ENCODE peak calls at places on chromosomes 6 and 20, in nine cellular contexts. One of them, this sample, is unnamed.

GRCh38 chr6:52560462-52560861 is 16.4 kb downstream of the TRAM2 start:
- DNase-seq in effector CD8-positive, alpha-beta T cell: no peak
- DNase-seq in T-helper 22 cell: no peak
- DNase-seq in stimulated activated naive B cell treated with anti-CD40 and anti-IgM and Interleukin-4, amounts not matched to agents 10 μg/mL and 1 μg/mL and 100 μg/mL, for 72 hours: no peak
- DNase-seq in effector CD4-positive, alpha-beta T cell: no peak
- DNase-seq in D341Med: no peak
- DNase-seq in T-helper 2 cell: no peak
- DNase-seq in GM03348: no peak
- DNase-seq in stimulated activated CD4-positive, alpha-beta T cell treated with anti-CD3 and anti-CD28 coated beads, Interleukin-15, amount 100 ng/mL, for 24 hours: no peak
- DNase-seq in this sample: peak; percentile 43

GRCh38 chr6:99092461-99092860 is 144.7 kb upstream of the FBXL4 start:
- DNase-seq in effector CD8-positive, alpha-beta T cell: no peak
- DNase-seq in T-helper 22 cell: no peak
- DNase-seq in stimulated activated naive B cell treated with anti-CD40 and anti-IgM and Interleukin-4, amounts not matched to agents 10 μg/mL and 1 μg/mL and 100 μg/mL, for 72 hours: no peak
- DNase-seq in effector CD4-positive, alpha-beta T cell: no peak
- DNase-seq in D341Med: no peak
- DNase-seq in T-helper 2 cell: no peak
- DNase-seq in GM03348: no peak
- DNase-seq in stimulated activated CD4-positive, alpha-beta T cell treated with anti-CD3 and anti-CD28 coated beads, Interleukin-15, amount 100 ng/mL, for 24 hours: no peak
- DNase-seq in this sample: no peak

GRCh38 chr6:40427196-40427595 is 160.0 kb downstream of the LRFN2 start:
- DNase-seq in effector CD8-positive, alpha-beta T cell: no peak
- DNase-seq in T-helper 22 cell: no peak
- DNase-seq in stimulated activated naive B cell treated with anti-CD40 and anti-IgM and Interleukin-4, amounts not matched to agents 10 μg/mL and 1 μg/mL and 100 μg/mL, for 72 hours: no peak
- DNase-seq in effector CD4-positive, alpha-beta T cell: no peak
- DNase-seq in D341Med: no peak
- DNase-seq in T-helper 2 cell: no peak
- DNase-seq in GM03348: no peak
- DNase-seq in stimulated activated CD4-positive, alpha-beta T cell treated with anti-CD3 and anti-CD28 coated beads, Interleukin-15, amount 100 ng/mL, for 24 hours: no peak
- DNase-seq in this sample: no peak

GRCh38 chr6:154156135-154156948 is 117.3 kb downstream of the OPRM1 start:
- DNase-seq in effector CD8-positive, alpha-beta T cell: peak; percentile 27
- DNase-seq in T-helper 22 cell: peak; percentile 8
- DNase-seq in stimulated activated naive B cell treated with anti-CD40 and anti-IgM and Interleukin-4, amounts not matched to agents 10 μg/mL and 1 μg/mL and 100 μg/mL, for 72 hours: peak; percentile 23
- DNase-seq in effector CD4-positive, alpha-beta T cell: peak; percentile 43
- DNase-seq in D341Med: peak; percentile 58
- DNase-seq in T-helper 2 cell: peak; percentile 34
- DNase-seq in GM03348: peak; percentile 31
- DNase-seq in stimulated activated CD4-positive, alpha-beta T cell treated with anti-CD3 and anti-CD28 coated beads, Interleukin-15, amount 100 ng/mL, for 24 hours: peak; percentile 76
- DNase-seq in this sample: peak; percentile 30

GRCh38 chr20:32965115-32965514 is 39.1 kb downstream of the SUN5 start:
- DNase-seq in effector CD8-positive, alpha-beta T cell: no peak
- DNase-seq in T-helper 22 cell: no peak
- DNase-seq in stimulated activated naive B cell treated with anti-CD40 and anti-IgM and Interleukin-4, amounts not matched to agents 10 μg/mL and 1 μg/mL and 100 μg/mL, for 72 hours: no peak
- DNase-seq in effector CD4-positive, alpha-beta T cell: no peak
- DNase-seq in D341Med: no peak
- DNase-seq in T-helper 2 cell: no peak
- DNase-seq in GM03348: no peak
- DNase-seq in stimulated activated CD4-positive, alpha-beta T cell treated with anti-CD3 and anti-CD28 coated beads, Interleukin-15, amount 100 ng/mL, for 24 hours: no peak
- DNase-seq in this sample: no peak

GRCh38 chr6:122790740-122791679 is 2.0 kb downstream of the SMPDL3A start:
- DNase-seq in effector CD8-positive, alpha-beta T cell: no peak
- DNase-seq in T-helper 22 cell: no peak
- DNase-seq in stimulated activated naive B cell treated with anti-CD40 and anti-IgM and Interleukin-4, amounts not matched to agents 10 μg/mL and 1 μg/mL and 100 μg/mL, for 72 hours: no peak
- DNase-seq in effector CD4-positive, alpha-beta T cell: no peak
- DNase-seq in D341Med: no peak
- DNase-seq in T-helper 2 cell: no peak
- DNase-seq in GM03348: no peak
- DNase-seq in stimulated activated CD4-positive, alpha-beta T cell treated with anti-CD3 and anti-CD28 coated beads, Interleukin-15, amount 100 ng/mL, for 24 hours: no peak
- DNase-seq in this sample: no peak

GRCh38 chr6:142911395-142911794 is 33.6 kb downstream of the HIVEP2 start:
- DNase-seq in effector CD8-positive, alpha-beta T cell: no peak
- DNase-seq in T-helper 22 cell: no peak
- DNase-seq in stimulated activated naive B cell treated with anti-CD40 and anti-IgM and Interleukin-4, amounts not matched to agents 10 μg/mL and 1 μg/mL and 100 μg/mL, for 72 hours: no peak
- DNase-seq in effector CD4-positive, alpha-beta T cell: no peak
- DNase-seq in D341Med: no peak
- DNase-seq in T-helper 2 cell: no peak
- DNase-seq in GM03348: no peak
- DNase-seq in stimulated activated CD4-positive, alpha-beta T cell treated with anti-CD3 and anti-CD28 coated beads, Interleukin-15, amount 100 ng/mL, for 24 hours: no peak
- DNase-seq in this sample: no peak

GRCh38 chr6:8029243-8029870 is 34.8 kb downstream of the BLOC1S5 start:
- DNase-seq in effector CD8-positive, alpha-beta T cell: no peak
- DNase-seq in T-helper 22 cell: no peak
- DNase-seq in stimulated activated naive B cell treated with anti-CD40 and anti-IgM and Interleukin-4, amounts not matched to agents 10 μg/mL and 1 μg/mL and 100 μg/mL, for 72 hours: no peak
- DNase-seq in effector CD4-positive, alpha-beta T cell: no peak
- DNase-seq in D341Med: peak; percentile 35
- DNase-seq in T-helper 2 cell: no peak
- DNase-seq in GM03348: peak; percentile 15
- DNase-seq in stimulated activated CD4-positive, alpha-beta T cell treated with anti-CD3 and anti-CD28 coated beads, Interleukin-15, amount 100 ng/mL, for 24 hours: no peak
- DNase-seq in this sample: no peak

GRCh38 chr6:37623666-37624065 is 74.0 kb downstream of the MDGA1 start:
- DNase-seq in effector CD8-positive, alpha-beta T cell: no peak
- DNase-seq in T-helper 22 cell: no peak
- DNase-seq in stimulated activated naive B cell treated with anti-CD40 and anti-IgM and Interleukin-4, amounts not matched to agents 10 μg/mL and 1 μg/mL and 100 μg/mL, for 72 hours: no peak
- DNase-seq in effector CD4-positive, alpha-beta T cell: no peak
- DNase-seq in D341Med: no peak
- DNase-seq in T-helper 2 cell: no peak
- DNase-seq in GM03348: no peak
- DNase-seq in stimulated activated CD4-positive, alpha-beta T cell treated with anti-CD3 and anti-CD28 coated beads, Interleukin-15, amount 100 ng/mL, for 24 hours: no peak
- DNase-seq in this sample: no peak

GRCh38 chr20:49452011-49452482 is 30.4 kb downstream of the KCNB1 start:
- DNase-seq in effector CD8-positive, alpha-beta T cell: no peak
- DNase-seq in T-helper 22 cell: no peak
- DNase-seq in stimulated activated naive B cell treated with anti-CD40 and anti-IgM and Interleukin-4, amounts not matched to agents 10 μg/mL and 1 μg/mL and 100 μg/mL, for 72 hours: no peak
- DNase-seq in effector CD4-positive, alpha-beta T cell: no peak
- DNase-seq in D341Med: no peak
- DNase-seq in T-helper 2 cell: no peak
- DNase-seq in GM03348: no peak
- DNase-seq in stimulated activated CD4-positive, alpha-beta T cell treated with anti-CD3 and anti-CD28 coated beads, Interleukin-15, amount 100 ng/mL, for 24 hours: no peak
- DNase-seq in this sample: no peak

GRCh38 chr6:169780571-169781091 is 29.2 kb downstream of the ERMARD start:
- DNase-seq in effector CD8-positive, alpha-beta T cell: no peak
- DNase-seq in T-helper 22 cell: no peak
- DNase-seq in stimulated activated naive B cell treated with anti-CD40 and anti-IgM and Interleukin-4, amounts not matched to agents 10 μg/mL and 1 μg/mL and 100 μg/mL, for 72 hours: no peak
- DNase-seq in effector CD4-positive, alpha-beta T cell: no peak
- DNase-seq in D341Med: no peak
- DNase-seq in T-helper 2 cell: no peak
- DNase-seq in GM03348: no peak
- DNase-seq in stimulated activated CD4-positive, alpha-beta T cell treated with anti-CD3 and anti-CD28 coated beads, Interleukin-15, amount 100 ng/mL, for 24 hours: no peak
- DNase-seq in this sample: no peak

GRCh38 chr20:38839563-38839962 is 34.1 kb downstream of the PPP1R16B start:
- DNase-seq in effector CD8-positive, alpha-beta T cell: no peak
- DNase-seq in T-helper 22 cell: no peak
- DNase-seq in stimulated activated naive B cell treated with anti-CD40 and anti-IgM and Interleukin-4, amounts not matched to agents 10 μg/mL and 1 μg/mL and 100 μg/mL, for 72 hours: no peak
- DNase-seq in effector CD4-positive, alpha-beta T cell: no peak
- DNase-seq in D341Med: no peak
- DNase-seq in T-helper 2 cell: no peak
- DNase-seq in GM03348: no peak
- DNase-seq in stimulated activated CD4-positive, alpha-beta T cell treated with anti-CD3 and anti-CD28 coated beads, Interleukin-15, amount 100 ng/mL, for 24 hours: no peak
- DNase-seq in this sample: no peak

GRCh38 chr6:103122766-103123601 is 1729.5 kb downstream of the GRIK2 start:
- DNase-seq in effector CD8-positive, alpha-beta T cell: no peak
- DNase-seq in T-helper 22 cell: no peak
- DNase-seq in stimulated activated naive B cell treated with anti-CD40 and anti-IgM and Interleukin-4, amounts not matched to agents 10 μg/mL and 1 μg/mL and 100 μg/mL, for 72 hours: peak; percentile 1
- DNase-seq in effector CD4-positive, alpha-beta T cell: no peak
- DNase-seq in D341Med: peak; percentile 79
- DNase-seq in T-helper 2 cell: no peak
- DNase-seq in GM03348: peak; percentile 4
- DNase-seq in stimulated activated CD4-positive, alpha-beta T cell treated with anti-CD3 and anti-CD28 coated beads, Interleukin-15, amount 100 ng/mL, for 24 hours: peak; percentile 16
- DNase-seq in this sample: no peak

GRCh38 chr20:40890635-40891034 is 138.0 kb upstream of the TOP1 start:
- DNase-seq in effector CD8-positive, alpha-beta T cell: no peak
- DNase-seq in T-helper 22 cell: no peak
- DNase-seq in stimulated activated naive B cell treated with anti-CD40 and anti-IgM and Interleukin-4, amounts not matched to agents 10 μg/mL and 1 μg/mL and 100 μg/mL, for 72 hours: no peak
- DNase-seq in effector CD4-positive, alpha-beta T cell: no peak
- DNase-seq in D341Med: no peak
- DNase-seq in T-helper 2 cell: no peak
- DNase-seq in GM03348: no peak
- DNase-seq in stimulated activated CD4-positive, alpha-beta T cell treated with anti-CD3 and anti-CD28 coated beads, Interleukin-15, amount 100 ng/mL, for 24 hours: no peak
- DNase-seq in this sample: no peak

GRCh38 chr6:36852481-36853147 is 13.4 kb upstream of the CPNE5 start:
- DNase-seq in effector CD8-positive, alpha-beta T cell: no peak
- DNase-seq in T-helper 22 cell: no peak
- DNase-seq in stimulated activated naive B cell treated with anti-CD40 and anti-IgM and Interleukin-4, amounts not matched to agents 10 μg/mL and 1 μg/mL and 100 μg/mL, for 72 hours: no peak
- DNase-seq in effector CD4-positive, alpha-beta T cell: no peak
- DNase-seq in D341Med: no peak
- DNase-seq in T-helper 2 cell: no peak
- DNase-seq in GM03348: peak; percentile 69
- DNase-seq in stimulated activated CD4-positive, alpha-beta T cell treated with anti-CD3 and anti-CD28 coated beads, Interleukin-15, amount 100 ng/mL, for 24 hours: no peak
- DNase-seq in this sample: peak; percentile 71

GRCh38 chr6:73704798-73705197 is 8.8 kb downstream of the CD109 start:
- DNase-seq in effector CD8-positive, alpha-beta T cell: no peak
- DNase-seq in T-helper 22 cell: no peak
- DNase-seq in stimulated activated naive B cell treated with anti-CD40 and anti-IgM and Interleukin-4, amounts not matched to agents 10 μg/mL and 1 μg/mL and 100 μg/mL, for 72 hours: no peak
- DNase-seq in effector CD4-positive, alpha-beta T cell: no peak
- DNase-seq in D341Med: no peak
- DNase-seq in T-helper 2 cell: no peak
- DNase-seq in GM03348: no peak
- DNase-seq in stimulated activated CD4-positive, alpha-beta T cell treated with anti-CD3 and anti-CD28 coated beads, Interleukin-15, amount 100 ng/mL, for 24 hours: no peak
- DNase-seq in this sample: no peak

GRCh38 chr6:215335-216034 is 76.8 kb upstream of the DUSP22 start:
- DNase-seq in effector CD8-positive, alpha-beta T cell: no peak
- DNase-seq in T-helper 22 cell: no peak
- DNase-seq in stimulated activated naive B cell treated with anti-CD40 and anti-IgM and Interleukin-4, amounts not matched to agents 10 μg/mL and 1 μg/mL and 100 μg/mL, for 72 hours: no peak
- DNase-seq in effector CD4-positive, alpha-beta T cell: peak; percentile 23
- DNase-seq in D341Med: no peak
- DNase-seq in T-helper 2 cell: no peak
- DNase-seq in GM03348: no peak
- DNase-seq in stimulated activated CD4-positive, alpha-beta T cell treated with anti-CD3 and anti-CD28 coated beads, Interleukin-15, amount 100 ng/mL, for 24 hours: peak; percentile 86
- DNase-seq in this sample: no peak

GRCh38 chr6:118574051-118574865 is 26.2 kb downstream of the PLN start:
- DNase-seq in effector CD8-positive, alpha-beta T cell: no peak
- DNase-seq in T-helper 22 cell: no peak
- DNase-seq in stimulated activated naive B cell treated with anti-CD40 and anti-IgM and Interleukin-4, amounts not matched to agents 10 μg/mL and 1 μg/mL and 100 μg/mL, for 72 hours: no peak
- DNase-seq in effector CD4-positive, alpha-beta T cell: no peak
- DNase-seq in D341Med: no peak
- DNase-seq in T-helper 2 cell: no peak
- DNase-seq in GM03348: no peak
- DNase-seq in stimulated activated CD4-positive, alpha-beta T cell treated with anti-CD3 and anti-CD28 coated beads, Interleukin-15, amount 100 ng/mL, for 24 hours: no peak
- DNase-seq in this sample: no peak

GRCh38 chr6:138162104-138162946 is 586 bp downstream of the ARFGEF3 start:
- DNase-seq in effector CD8-positive, alpha-beta T cell: no peak
- DNase-seq in T-helper 22 cell: no peak
- DNase-seq in stimulated activated naive B cell treated with anti-CD40 and anti-IgM and Interleukin-4, amounts not matched to agents 10 μg/mL and 1 μg/mL and 100 μg/mL, for 72 hours: no peak
- DNase-seq in effector CD4-positive, alpha-beta T cell: no peak
- DNase-seq in D341Med: no peak
- DNase-seq in T-helper 2 cell: no peak
- DNase-seq in GM03348: peak; percentile 44
- DNase-seq in stimulated activated CD4-positive, alpha-beta T cell treated with anti-CD3 and anti-CD28 coated beads, Interleukin-15, amount 100 ng/mL, for 24 hours: no peak
- DNase-seq in this sample: peak; percentile 13

GRCh38 chr6:4280031-4280430 is 144.7 kb upstream of the ECI2 start:
- DNase-seq in effector CD8-positive, alpha-beta T cell: no peak
- DNase-seq in T-helper 22 cell: no peak
- DNase-seq in stimulated activated naive B cell treated with anti-CD40 and anti-IgM and Interleukin-4, amounts not matched to agents 10 μg/mL and 1 μg/mL and 100 μg/mL, for 72 hours: no peak
- DNase-seq in effector CD4-positive, alpha-beta T cell: no peak
- DNase-seq in D341Med: no peak
- DNase-seq in T-helper 2 cell: no peak
- DNase-seq in GM03348: no peak
- DNase-seq in stimulated activated CD4-positive, alpha-beta T cell treated with anti-CD3 and anti-CD28 coated beads, Interleukin-15, amount 100 ng/mL, for 24 hours: no peak
- DNase-seq in this sample: no peak

GRCh38 chr20:5073154-5074049 is 46.4 kb downstream of the PCNA start:
- DNase-seq in effector CD8-positive, alpha-beta T cell: no peak
- DNase-seq in T-helper 22 cell: no peak
- DNase-seq in stimulated activated naive B cell treated with anti-CD40 and anti-IgM and Interleukin-4, amounts not matched to agents 10 μg/mL and 1 μg/mL and 100 μg/mL, for 72 hours: peak; percentile 7
- DNase-seq in effector CD4-positive, alpha-beta T cell: no peak
- DNase-seq in D341Med: no peak
- DNase-seq in T-helper 2 cell: no peak
- DNase-seq in GM03348: peak; percentile 82
- DNase-seq in stimulated activated CD4-positive, alpha-beta T cell treated with anti-CD3 and anti-CD28 coated beads, Interleukin-15, amount 100 ng/mL, for 24 hours: no peak
- DNase-seq in this sample: peak; percentile 93

GRCh38 chr20:46683939-46684750 is 5.1 kb downstream of the TP53RK start:
- DNase-seq in effector CD8-positive, alpha-beta T cell: no peak
- DNase-seq in T-helper 22 cell: no peak
- DNase-seq in stimulated activated naive B cell treated with anti-CD40 and anti-IgM and Interleukin-4, amounts not matched to agents 10 μg/mL and 1 μg/mL and 100 μg/mL, for 72 hours: no peak
- DNase-seq in effector CD4-positive, alpha-beta T cell: no peak
- DNase-seq in D341Med: no peak
- DNase-seq in T-helper 2 cell: no peak
- DNase-seq in GM03348: peak; percentile 58
- DNase-seq in stimulated activated CD4-positive, alpha-beta T cell treated with anti-CD3 and anti-CD28 coated beads, Interleukin-15, amount 100 ng/mL, for 24 hours: peak; percentile 6
- DNase-seq in this sample: peak; percentile 78

GRCh38 chr20:39067526-39068216 is 105.5 kb downstream of the DHX35 start:
- DNase-seq in effector CD8-positive, alpha-beta T cell: no peak
- DNase-seq in T-helper 22 cell: no peak
- DNase-seq in stimulated activated naive B cell treated with anti-CD40 and anti-IgM and Interleukin-4, amounts not matched to agents 10 μg/mL and 1 μg/mL and 100 μg/mL, for 72 hours: no peak
- DNase-seq in effector CD4-positive, alpha-beta T cell: no peak
- DNase-seq in D341Med: no peak
- DNase-seq in T-helper 2 cell: no peak
- DNase-seq in GM03348: no peak
- DNase-seq in stimulated activated CD4-positive, alpha-beta T cell treated with anti-CD3 and anti-CD28 coated beads, Interleukin-15, amount 100 ng/mL, for 24 hours: no peak
- DNase-seq in this sample: peak; percentile 20

GRCh38 chr6:147087641-147088040 is 116.6 kb upstream of the STXBP5 start:
- DNase-seq in effector CD8-positive, alpha-beta T cell: no peak
- DNase-seq in T-helper 22 cell: no peak
- DNase-seq in stimulated activated naive B cell treated with anti-CD40 and anti-IgM and Interleukin-4, amounts not matched to agents 10 μg/mL and 1 μg/mL and 100 μg/mL, for 72 hours: no peak
- DNase-seq in effector CD4-positive, alpha-beta T cell: no peak
- DNase-seq in D341Med: no peak
- DNase-seq in T-helper 2 cell: no peak
- DNase-seq in GM03348: peak; percentile 47
- DNase-seq in stimulated activated CD4-positive, alpha-beta T cell treated with anti-CD3 and anti-CD28 coated beads, Interleukin-15, amount 100 ng/mL, for 24 hours: no peak
- DNase-seq in this sample: peak; percentile 4

GRCh38 chr20:44253528-44253927 is 6.4 kb downstream of the GDAP1L1 start:
- DNase-seq in effector CD8-positive, alpha-beta T cell: no peak
- DNase-seq in T-helper 22 cell: no peak
- DNase-seq in stimulated activated naive B cell treated with anti-CD40 and anti-IgM and Interleukin-4, amounts not matched to agents 10 μg/mL and 1 μg/mL and 100 μg/mL, for 72 hours: no peak
- DNase-seq in effector CD4-positive, alpha-beta T cell: no peak
- DNase-seq in D341Med: no peak
- DNase-seq in T-helper 2 cell: no peak
- DNase-seq in GM03348: no peak
- DNase-seq in stimulated activated CD4-positive, alpha-beta T cell treated with anti-CD3 and anti-CD28 coated beads, Interleukin-15, amount 100 ng/mL, for 24 hours: no peak
- DNase-seq in this sample: no peak

GRCh38 chr20:12573428-12573827 is 435.3 kb upstream of the SPTLC3 start:
- DNase-seq in effector CD8-positive, alpha-beta T cell: no peak
- DNase-seq in T-helper 22 cell: no peak
- DNase-seq in stimulated activated naive B cell treated with anti-CD40 and anti-IgM and Interleukin-4, amounts not matched to agents 10 μg/mL and 1 μg/mL and 100 μg/mL, for 72 hours: no peak
- DNase-seq in effector CD4-positive, alpha-beta T cell: no peak
- DNase-seq in D341Med: no peak
- DNase-seq in T-helper 2 cell: no peak
- DNase-seq in GM03348: no peak
- DNase-seq in stimulated activated CD4-positive, alpha-beta T cell treated with anti-CD3 and anti-CD28 coated beads, Interleukin-15, amount 100 ng/mL, for 24 hours: no peak
- DNase-seq in this sample: no peak

GRCh38 chr6:144285798-144286502 is 815 bp downstream of the UTRN start:
- DNase-seq in effector CD8-positive, alpha-beta T cell: peak; percentile 8
- DNase-seq in T-helper 22 cell: no peak
- DNase-seq in stimulated activated naive B cell treated with anti-CD40 and anti-IgM and Interleukin-4, amounts not matched to agents 10 μg/mL and 1 μg/mL and 100 μg/mL, for 72 hours: peak; percentile 15
- DNase-seq in effector CD4-positive, alpha-beta T cell: peak; percentile 20
- DNase-seq in D341Med: peak; percentile 52
- DNase-seq in T-helper 2 cell: peak; percentile 9
- DNase-seq in GM03348: peak; percentile 80
- DNase-seq in stimulated activated CD4-positive, alpha-beta T cell treated with anti-CD3 and anti-CD28 coated beads, Interleukin-15, amount 100 ng/mL, for 24 hours: peak; percentile 52
- DNase-seq in this sample: peak; percentile 64

GRCh38 chr20:58647814-58648501 is 3.1 kb upstream of the STX16 start:
- DNase-seq in effector CD8-positive, alpha-beta T cell: no peak
- DNase-seq in T-helper 22 cell: no peak
- DNase-seq in stimulated activated naive B cell treated with anti-CD40 and anti-IgM and Interleukin-4, amounts not matched to agents 10 μg/mL and 1 μg/mL and 100 μg/mL, for 72 hours: no peak
- DNase-seq in effector CD4-positive, alpha-beta T cell: no peak
- DNase-seq in D341Med: no peak
- DNase-seq in T-helper 2 cell: no peak
- DNase-seq in GM03348: peak; percentile 85
- DNase-seq in stimulated activated CD4-positive, alpha-beta T cell treated with anti-CD3 and anti-CD28 coated beads, Interleukin-15, amount 100 ng/mL, for 24 hours: no peak
- DNase-seq in this sample: peak; percentile 53

GRCh38 chr6:112701201-112701600 is 354.1 kb downstream of the RFPL4B start:
- DNase-seq in effector CD8-positive, alpha-beta T cell: no peak
- DNase-seq in T-helper 22 cell: no peak
- DNase-seq in stimulated activated naive B cell treated with anti-CD40 and anti-IgM and Interleukin-4, amounts not matched to agents 10 μg/mL and 1 μg/mL and 100 μg/mL, for 72 hours: no peak
- DNase-seq in effector CD4-positive, alpha-beta T cell: no peak
- DNase-seq in D341Med: no peak
- DNase-seq in T-helper 2 cell: no peak
- DNase-seq in GM03348: no peak
- DNase-seq in stimulated activated CD4-positive, alpha-beta T cell treated with anti-CD3 and anti-CD28 coated beads, Interleukin-15, amount 100 ng/mL, for 24 hours: no peak
- DNase-seq in this sample: no peak

GRCh38 chr6:89139509-89140346 is 6.1 kb upstream of the PM20D2 start:
- DNase-seq in effector CD8-positive, alpha-beta T cell: no peak
- DNase-seq in T-helper 22 cell: no peak
- DNase-seq in stimulated activated naive B cell treated with anti-CD40 and anti-IgM and Interleukin-4, amounts not matched to agents 10 μg/mL and 1 μg/mL and 100 μg/mL, for 72 hours: no peak
- DNase-seq in effector CD4-positive, alpha-beta T cell: no peak
- DNase-seq in D341Med: no peak
- DNase-seq in T-helper 2 cell: no peak
- DNase-seq in GM03348: no peak
- DNase-seq in stimulated activated CD4-positive, alpha-beta T cell treated with anti-CD3 and anti-CD28 coated beads, Interleukin-15, amount 100 ng/mL, for 24 hours: no peak
- DNase-seq in this sample: no peak

GRCh38 chr6:28511628-28512300 is 3.8 kb downstream of the GPX6 start:
- DNase-seq in effector CD8-positive, alpha-beta T cell: no peak
- DNase-seq in T-helper 22 cell: no peak
- DNase-seq in stimulated activated naive B cell treated with anti-CD40 and anti-IgM and Interleukin-4, amounts not matched to agents 10 μg/mL and 1 μg/mL and 100 μg/mL, for 72 hours: no peak
- DNase-seq in effector CD4-positive, alpha-beta T cell: no peak
- DNase-seq in D341Med: no peak
- DNase-seq in T-helper 2 cell: no peak
- DNase-seq in GM03348: no peak
- DNase-seq in stimulated activated CD4-positive, alpha-beta T cell treated with anti-CD3 and anti-CD28 coated beads, Interleukin-15, amount 100 ng/mL, for 24 hours: no peak
- DNase-seq in this sample: no peak

This sample was measured in AG08395.